ENCODE peak calls at places on chromosomes 3 and 15, in six cellular contexts. One of them, this sample, is unnamed.

GRCh38 chr3:172586447-172586846 is 63.2 kb upstream of the TNFSF10 start:
- DNase-seq in breast epithelium: no peak
- DNase-seq in psoas muscle: no peak
- DNase-seq in ascending aorta: no peak
- DNase-seq in CD8-positive, alpha-beta memory T cell: no peak
- DNase-seq in aorta: no peak
- DNase-seq in this sample: no peak

GRCh38 chr3:8773941-8774542 is 4.6 kb upstream of the OXTR start:
- DNase-seq in breast epithelium: peak; percentile 89
- DNase-seq in psoas muscle: no peak
- DNase-seq in ascending aorta: no peak
- DNase-seq in CD8-positive, alpha-beta memory T cell: no peak
- DNase-seq in aorta: no peak
- DNase-seq in this sample: no peak

GRCh38 chr3:194439915-194440550 is 41.0 kb upstream of the GP5 start:
- DNase-seq in breast epithelium: no peak
- DNase-seq in psoas muscle: no peak
- DNase-seq in ascending aorta: no peak
- DNase-seq in CD8-positive, alpha-beta memory T cell: no peak
- DNase-seq in aorta: no peak
- DNase-seq in this sample: no peak

GRCh38 chr15:63503739-63504246 is 600 bp upstream of the USP3 start:
- DNase-seq in breast epithelium: peak; percentile 70
- DNase-seq in psoas muscle: peak; percentile 74
- DNase-seq in ascending aorta: peak; percentile 54
- DNase-seq in CD8-positive, alpha-beta memory T cell: peak; percentile 95
- DNase-seq in aorta: peak; percentile 87
- DNase-seq in this sample: peak; percentile 80

GRCh38 chr15:65816441-65816840 is 24.3 kb upstream of the DENND4A start:
- DNase-seq in breast epithelium: no peak
- DNase-seq in psoas muscle: no peak
- DNase-seq in ascending aorta: no peak
- DNase-seq in CD8-positive, alpha-beta memory T cell: no peak
- DNase-seq in aorta: no peak
- DNase-seq in this sample: no peak

GRCh38 chr3:140756240-140757016 is 78.6 kb downstream of the TRIM42 start:
- DNase-seq in breast epithelium: no peak
- DNase-seq in psoas muscle: no peak
- DNase-seq in ascending aorta: no peak
- DNase-seq in CD8-positive, alpha-beta memory T cell: no peak
- DNase-seq in aorta: no peak
- DNase-seq in this sample: no peak

GRCh38 chr3:130601662-130602061 is 84.7 kb downstream of the COL6A6 start:
- DNase-seq in breast epithelium: no peak
- DNase-seq in psoas muscle: no peak
- DNase-seq in ascending aorta: no peak
- DNase-seq in CD8-positive, alpha-beta memory T cell: no peak
- DNase-seq in aorta: no peak
- DNase-seq in this sample: no peak

GRCh38 chr3:187025254-187025655 is 94.9 kb downstream of the ST6GAL1 start:
- DNase-seq in breast epithelium: no peak
- DNase-seq in psoas muscle: no peak
- DNase-seq in ascending aorta: no peak
- DNase-seq in CD8-positive, alpha-beta memory T cell: peak; percentile 52
- DNase-seq in aorta: no peak
- DNase-seq in this sample: no peak

GRCh38 chr15:40313531-40314398 is 6.0 kb upstream of the PLCB2 start:
- DNase-seq in breast epithelium: no peak
- DNase-seq in psoas muscle: no peak
- DNase-seq in ascending aorta: no peak
- DNase-seq in CD8-positive, alpha-beta memory T cell: peak; percentile 83
- DNase-seq in aorta: peak; percentile 69
- DNase-seq in this sample: peak; percentile 78

GRCh38 chr15:45921376-45921775 is 286.5 kb downstream of the SQOR start:
- DNase-seq in breast epithelium: peak; percentile 19
- DNase-seq in psoas muscle: no peak
- DNase-seq in ascending aorta: no peak
- DNase-seq in CD8-positive, alpha-beta memory T cell: no peak
- DNase-seq in aorta: no peak
- DNase-seq in this sample: peak; percentile 16

GRCh38 chr3:70086336-70086735 is 86.8 kb downstream of the SAMMSON start:
- DNase-seq in breast epithelium: no peak
- DNase-seq in psoas muscle: no peak
- DNase-seq in ascending aorta: no peak
- DNase-seq in CD8-positive, alpha-beta memory T cell: no peak
- DNase-seq in aorta: no peak
- DNase-seq in this sample: no peak

GRCh38 chr3:52023860-52024764 is 28.4 kb upstream of the RPL29 start:
- DNase-seq in breast epithelium: no peak
- DNase-seq in psoas muscle: no peak
- DNase-seq in ascending aorta: no peak
- DNase-seq in CD8-positive, alpha-beta memory T cell: no peak
- DNase-seq in aorta: no peak
- DNase-seq in this sample: no peak

GRCh38 chr3:50652709-50653108 is 22.0 kb upstream of the DOCK3 start:
- DNase-seq in breast epithelium: no peak
- DNase-seq in psoas muscle: peak; percentile 47
- DNase-seq in ascending aorta: no peak
- DNase-seq in CD8-positive, alpha-beta memory T cell: peak; percentile 71
- DNase-seq in aorta: no peak
- DNase-seq in this sample: no peak

GRCh38 chr15:70362911-70363310 is 265.2 kb upstream of the TLE3 start:
- DNase-seq in breast epithelium: peak; percentile 17
- DNase-seq in psoas muscle: peak; percentile 29
- DNase-seq in ascending aorta: no peak
- DNase-seq in CD8-positive, alpha-beta memory T cell: no peak
- DNase-seq in aorta: peak; percentile 73
- DNase-seq in this sample: peak; percentile 50

GRCh38 chr3:188071636-188072035 is 82.3 kb upstream of the LPP start:
- DNase-seq in breast epithelium: no peak
- DNase-seq in psoas muscle: no peak
- DNase-seq in ascending aorta: no peak
- DNase-seq in CD8-positive, alpha-beta memory T cell: no peak
- DNase-seq in aorta: no peak
- DNase-seq in this sample: no peak

GRCh38 chr15:84142888-84143337 is 92.7 kb upstream of the GOLGA6L4 start:
- DNase-seq in breast epithelium: peak; percentile 57
- DNase-seq in psoas muscle: peak; percentile 54
- DNase-seq in ascending aorta: no peak
- DNase-seq in CD8-positive, alpha-beta memory T cell: peak; percentile 76
- DNase-seq in aorta: peak; percentile 77
- DNase-seq in this sample: peak; percentile 76

GRCh38 chr15:42286445-42287029 is 13.3 kb upstream of the TMEM87A start:
- DNase-seq in breast epithelium: no peak
- DNase-seq in psoas muscle: no peak
- DNase-seq in ascending aorta: no peak
- DNase-seq in CD8-positive, alpha-beta memory T cell: no peak
- DNase-seq in aorta: no peak
- DNase-seq in this sample: no peak

GRCh38 chr3:27681249-27681748 is 40.8 kb downstream of the EOMES start:
- DNase-seq in breast epithelium: no peak
- DNase-seq in psoas muscle: no peak
- DNase-seq in ascending aorta: no peak
- DNase-seq in CD8-positive, alpha-beta memory T cell: no peak
- DNase-seq in aorta: no peak
- DNase-seq in this sample: no peak

GRCh38 chr15:75620776-75621536 is 4.6 kb downstream of the SNUPN start:
- DNase-seq in breast epithelium: peak; percentile 65
- DNase-seq in psoas muscle: peak; percentile 81
- DNase-seq in ascending aorta: peak; percentile 65
- DNase-seq in CD8-positive, alpha-beta memory T cell: no peak
- DNase-seq in aorta: peak; percentile 93
- DNase-seq in this sample: peak; percentile 28
- H3K36me3 ChIP-seq in breast epithelium: no peaks in the 10 kb centered on the region
- H3K36me3 ChIP-seq in psoas muscle: peaks cover 2% of the 10 kb centered on the region
- H3K36me3 ChIP-seq in ascending aorta: peaks cover 21% of the 10 kb centered on the region
- H3K36me3 ChIP-seq in CD8-positive, alpha-beta memory T cell: peaks cover 17% of the 10 kb centered on the region
- H3K36me3 ChIP-seq in aorta: peaks cover 6% of the 10 kb centered on the region
- H3K36me3 ChIP-seq in this sample: peaks cover 17% of the 10 kb centered on the region

GRCh38 chr15:78977591-78978347 is 32.9 kb upstream of the CTSH start:
- DNase-seq in breast epithelium: no peak
- DNase-seq in psoas muscle: no peak
- DNase-seq in ascending aorta: no peak
- DNase-seq in CD8-positive, alpha-beta memory T cell: no peak
- DNase-seq in aorta: peak; percentile 21
- DNase-seq in this sample: no peak

GRCh38 chr15:78976691-78977090 is 31.8 kb upstream of the CTSH start:
- DNase-seq in breast epithelium: no peak
- DNase-seq in psoas muscle: no peak
- DNase-seq in ascending aorta: no peak
- DNase-seq in CD8-positive, alpha-beta memory T cell: no peak
- DNase-seq in aorta: peak; percentile 53
- DNase-seq in this sample: no peak

GRCh38 chr15:78978601-78979179 is 33.8 kb upstream of the CTSH start:
- DNase-seq in breast epithelium: no peak
- DNase-seq in psoas muscle: no peak
- DNase-seq in ascending aorta: no peak
- DNase-seq in CD8-positive, alpha-beta memory T cell: no peak
- DNase-seq in aorta: peak; percentile 41
- DNase-seq in this sample: no peak

GRCh38 chr15:78979456-78980320 is 34.8 kb upstream of the CTSH start:
- DNase-seq in breast epithelium: peak; percentile 70
- DNase-seq in psoas muscle: no peak
- DNase-seq in ascending aorta: no peak
- DNase-seq in CD8-positive, alpha-beta memory T cell: no peak
- DNase-seq in aorta: peak; percentile 74
- DNase-seq in this sample: peak; percentile 57

GRCh38 chr15:78977091-78977571 is 32.3 kb upstream of the CTSH start:
- DNase-seq in breast epithelium: no peak
- DNase-seq in psoas muscle: no peak
- DNase-seq in ascending aorta: no peak
- DNase-seq in CD8-positive, alpha-beta memory T cell: no peak
- DNase-seq in aorta: peak; percentile 36
- DNase-seq in this sample: peak; percentile 40
- H3K4me3 ChIP-seq in breast epithelium: no peak overlapping the region
- H3K4me3 ChIP-seq in psoas muscle: no peak overlapping the region
- H3K4me3 ChIP-seq in ascending aorta: no peak overlapping the region
- H3K4me3 ChIP-seq in CD8-positive, alpha-beta memory T cell: no peak overlapping the region
- H3K4me3 ChIP-seq in aorta: no peak overlapping the region
- H3K4me3 ChIP-seq in this sample: no peak overlapping the region

GRCh38 chr15:49135893-49136292 is 19.5 kb downstream of the COPS2 start:
- DNase-seq in breast epithelium: no peak
- DNase-seq in psoas muscle: no peak
- DNase-seq in ascending aorta: no peak
- DNase-seq in CD8-positive, alpha-beta memory T cell: no peak
- DNase-seq in aorta: no peak
- DNase-seq in this sample: no peak
- H3K36me3 ChIP-seq in breast epithelium: no peaks in the 10 kb centered on the region
- H3K36me3 ChIP-seq in psoas muscle: peaks cover 6% of the 10 kb centered on the region
- H3K36me3 ChIP-seq in ascending aorta: peaks cover 52% of the 10 kb centered on the region
- H3K36me3 ChIP-seq in CD8-positive, alpha-beta memory T cell: peaks cover 38% of the 10 kb centered on the region
- H3K36me3 ChIP-seq in aorta: no peaks in the 10 kb centered on the region
- H3K36me3 ChIP-seq in this sample: peaks cover 24% of the 10 kb centered on the region

GRCh38 chr15:52672661-52673060 is 6.5 kb downstream of the ATOSA start:
- DNase-seq in breast epithelium: no peak
- DNase-seq in psoas muscle: no peak
- DNase-seq in ascending aorta: no peak
- DNase-seq in CD8-positive, alpha-beta memory T cell: no peak
- DNase-seq in aorta: no peak
- DNase-seq in this sample: no peak

GRCh38 chr15:52673734-52674133 is 5.5 kb downstream of the ATOSA start:
- DNase-seq in breast epithelium: no peak
- DNase-seq in psoas muscle: no peak
- DNase-seq in ascending aorta: no peak
- DNase-seq in CD8-positive, alpha-beta memory T cell: no peak
- DNase-seq in aorta: no peak
- DNase-seq in this sample: no peak

GRCh38 chr15:52670087-52670486 is 9.1 kb downstream of the ATOSA start:
- DNase-seq in breast epithelium: no peak
- DNase-seq in psoas muscle: no peak
- DNase-seq in ascending aorta: no peak
- DNase-seq in CD8-positive, alpha-beta memory T cell: no peak
- DNase-seq in aorta: no peak
- DNase-seq in this sample: no peak

GRCh38 chr15:52674831-52675230 is 4.4 kb downstream of the ATOSA start:
- DNase-seq in breast epithelium: no peak
- DNase-seq in psoas muscle: no peak
- DNase-seq in ascending aorta: no peak
- DNase-seq in CD8-positive, alpha-beta memory T cell: no peak
- DNase-seq in aorta: no peak
- DNase-seq in this sample: no peak

DNA sequence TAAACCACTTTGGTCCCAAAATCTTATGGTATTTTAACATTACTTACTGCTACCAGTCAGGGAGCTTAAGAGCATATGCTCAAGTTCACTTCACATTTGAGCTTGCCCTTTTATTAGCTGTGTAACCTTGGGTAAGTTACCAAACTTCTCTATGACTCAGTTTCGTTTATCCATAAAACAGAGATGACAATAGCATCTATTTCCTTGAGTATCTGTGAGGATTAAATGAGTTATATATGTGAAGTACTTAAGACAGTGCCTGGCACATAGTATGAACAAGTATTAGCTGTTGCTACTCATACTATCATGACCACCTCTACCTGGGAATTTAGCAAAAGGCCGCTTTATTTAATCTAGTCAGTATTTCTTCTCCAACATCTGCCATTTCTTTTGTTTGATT is 5.9 kb downstream of the ATOSA start:
- DNase-seq in breast epithelium: no peak
- DNase-seq in psoas muscle: no peak
- DNase-seq in ascending aorta: no peak
- DNase-seq in CD8-positive, alpha-beta memory T cell: no peak
- DNase-seq in aorta: no peak
- DNase-seq in this sample: no peak
- H3K4me3 ChIP-seq in breast epithelium: no peak overlapping the region
- H3K4me3 ChIP-seq in psoas muscle: peak overlapping the region; percentile 8
- H3K4me3 ChIP-seq in ascending aorta: no peak overlapping the region
- H3K4me3 ChIP-seq in CD8-positive, alpha-beta memory T cell: no peak overlapping the region
- H3K4me3 ChIP-seq in aorta: no peak overlapping the region
- H3K4me3 ChIP-seq in this sample: no peak overlapping the region

GRCh38 chr3:134197681-134198261 is 52.9 kb downstream of the RYK start:
- DNase-seq in breast epithelium: no peak
- DNase-seq in psoas muscle: no peak
- DNase-seq in ascending aorta: no peak
- DNase-seq in CD8-positive, alpha-beta memory T cell: no peak
- DNase-seq in aorta: no peak
- DNase-seq in this sample: no peak

GRCh38 chr3:134190272-134190671 is 60.4 kb downstream of the RYK start:
- DNase-seq in breast epithelium: no peak
- DNase-seq in psoas muscle: no peak
- DNase-seq in ascending aorta: no peak
- DNase-seq in CD8-positive, alpha-beta memory T cell: no peak
- DNase-seq in aorta: no peak
- DNase-seq in this sample: no peak

GRCh38 chr3:134189848-134190247 is 60.8 kb downstream of the RYK start:
- DNase-seq in breast epithelium: no peak
- DNase-seq in psoas muscle: no peak
- DNase-seq in ascending aorta: no peak
- DNase-seq in CD8-positive, alpha-beta memory T cell: no peak
- DNase-seq in aorta: no peak
- DNase-seq in this sample: no peak

GRCh38 chr3:134198414-134198813 is 52.2 kb downstream of the RYK start:
- DNase-seq in breast epithelium: no peak
- DNase-seq in psoas muscle: no peak
- DNase-seq in ascending aorta: no peak
- DNase-seq in CD8-positive, alpha-beta memory T cell: no peak
- DNase-seq in aorta: no peak
- DNase-seq in this sample: no peak

GRCh38 chr3:134194247-134194646 is 56.4 kb downstream of the RYK start:
- DNase-seq in breast epithelium: no peak
- DNase-seq in psoas muscle: no peak
- DNase-seq in ascending aorta: no peak
- DNase-seq in CD8-positive, alpha-beta memory T cell: no peak
- DNase-seq in aorta: no peak
- DNase-seq in this sample: no peak
- H3K36me3 ChIP-seq in breast epithelium: no peaks in the 10 kb centered on the region
- H3K36me3 ChIP-seq in psoas muscle: no peaks in the 10 kb centered on the region
- H3K36me3 ChIP-seq in ascending aorta: no peaks in the 10 kb centered on the region
- H3K36me3 ChIP-seq in CD8-positive, alpha-beta memory T cell: no peaks in the 10 kb centered on the region
- H3K36me3 ChIP-seq in aorta: peaks cover 2% of the 10 kb centered on the region
- H3K36me3 ChIP-seq in this sample: no peaks in the 10 kb centered on the region

This sample was measured in pancreas.